ENCODE peak calls at places on chromosomes 16 and 17, in six cellular contexts. T is adrenal gland; X is uterus; L is CD4-positive, CD25-positive, alpha-beta regulatory T cell; W is sigmoid colon; E is breast epithelium. K is an unnamed sample. For H3K36me3 and H3K9me3, the result is how much of the 10 kb centered on the place peaks cover.

GRCh38 chr16:52963471-52963870 is 89.2 kb downstream of the CHD9NB start:
- DNase-seq in E (no peak), L (no peak), T (no peak), W (no peak), X (no peak), K (no peak)

GRCh38 chr17:19382581-19383444 is 4.2 kb downstream of the MFAP4 start:
- DNase-seq in E (no peak), X (peak), L (no peak), T (no peak), W (peak), K (no peak)

GRCh38 chr16:18983565-18984424 is at the start of gene TMC7:
- DNase-seq in T (peak), L (no peak), E (peak), W (peak), X (peak), K (peak)

GRCh38 chr17:77189148-77189547 is 48.4 kb downstream of the SEC14L1 start:
- DNase-seq in T (no peak), X (no peak), E (no peak), W (no peak), L (no peak), K (no peak)

GRCh38 chr16:56995136-56995805 is 5.9 kb downstream of the NLRC5 start:
- DNase-seq in T (no peak), E (no peak), X (no peak), L (no peak), W (peak), K (no peak)

GRCh38 chr17:65787503-65787902 is 226.1 kb upstream of the AXIN2 start:
- DNase-seq in X (no peak), E (no peak), T (no peak), L (no peak), W (no peak), K (no peak)

GRCh38 chr16:19463468-19464315 is 46.0 kb downstream of the TMC5 start:
- DNase-seq in X (no peak), T (no peak), E (no peak), L (no peak), W (no peak), K (no peak)

GRCh38 chr16:8931864-8932263 is 31.8 kb downstream of the USP7 start:
- DNase-seq in T (peak), L (peak), E (no peak), X (peak), W (no peak), K (peak)

GRCh38 chr16:166375-167116 is 768 bp downstream of the HBM start:
- DNase-seq in W (no peak), E (no peak), L (no peak), X (no peak), T (no peak), K (no peak)

GRCh38 chr16:84585886-84586285 is 32.0 kb downstream of the COTL1 start:
- DNase-seq in L (no peak), E (no peak), T (no peak), X (no peak), W (no peak), K (no peak)

GRCh38 chr17:62802531-62803205 is 5.4 kb downstream of the MARCHF10 start:
- DNase-seq in W (no peak), L (no peak), T (no peak), E (no peak), X (no peak), K (no peak)

DNA sequence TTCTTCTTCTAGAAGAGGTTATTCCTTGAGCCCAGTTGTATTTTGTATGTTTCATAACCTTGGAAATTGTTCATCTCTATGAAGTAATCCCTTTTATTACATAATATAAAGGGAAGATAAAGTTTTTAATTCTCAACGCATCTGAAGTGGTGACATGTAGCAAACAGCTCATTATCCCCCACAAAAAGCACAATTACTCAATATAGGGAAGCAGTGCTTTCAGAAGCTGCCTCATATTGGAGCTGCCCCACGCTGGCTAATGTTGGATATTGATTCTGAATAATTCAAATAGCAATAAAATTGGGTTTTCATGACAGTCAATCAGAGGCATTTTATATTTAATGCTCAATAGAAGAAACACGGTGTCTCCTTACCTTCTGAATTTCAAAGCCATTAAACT is 604.3 kb upstream of the RBFOX1 start:
- DNase-seq in T (no peak), L (no peak), X (no peak), W (no peak), E (no peak), K (no peak)
- H3K36me3 ChIP-seq in T (under half), L (under half), X (under half), W (under half), E (under half), K (under half)

GRCh38 chr17:21149626-21150025 is 22.9 kb downstream of the DHRS7B start:
- DNase-seq in T (no peak), E (no peak), L (no peak), X (no peak), W (no peak), K (no peak)

GRCh38 chr17:21146362-21147021 is 19.7 kb downstream of the DHRS7B start:
- DNase-seq in X (no peak), T (no peak), W (no peak), E (no peak), L (no peak), K (no peak)

GRCh38 chr17:21140911-21141310 is 14.1 kb downstream of the DHRS7B start:
- DNase-seq in X (no peak), E (no peak), T (no peak), L (no peak), W (no peak), K (no peak)

DNA sequence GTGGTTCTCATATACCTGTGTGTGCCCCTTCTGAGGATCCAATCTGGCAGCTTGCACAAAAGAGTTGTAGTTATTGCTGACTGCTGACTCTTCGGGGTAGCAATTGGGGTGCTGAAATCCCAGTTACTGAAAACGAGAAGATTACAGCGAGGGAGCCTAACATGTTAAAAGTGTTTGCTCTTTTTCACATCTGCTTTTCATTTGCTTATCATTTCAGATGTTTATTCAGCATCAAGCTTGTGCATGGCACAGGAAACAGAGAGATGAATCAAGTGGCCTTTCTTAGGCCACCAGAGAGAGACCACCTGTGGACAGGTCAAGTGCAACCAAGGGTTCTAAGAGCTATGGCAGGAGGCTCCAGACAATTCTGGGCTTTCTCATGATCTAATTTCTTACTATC is 16.9 kb downstream of the DHRS7B start:
- DNase-seq in T (no peak), X (no peak), L (no peak), W (no peak), E (no peak), K (no peak)
- H3K9me3 ChIP-seq in T (under half), X (under half), L (under half), W (under half), E (under half), K (under half)

GRCh38 chr16:81462683-81463082 is 18.1 kb downstream of the CMIP start:
- DNase-seq in L (no peak), X (no peak), T (peak), E (no peak), W (no peak), K (no peak)

GRCh38 chr16:81465375-81465943 is 20.9 kb downstream of the CMIP start:
- DNase-seq in T (peak), E (no peak), X (no peak), L (no peak), W (no peak), K (no peak)

GRCh38 chr16:81461756-81462155 is 17.1 kb downstream of the CMIP start:
- DNase-seq in E (no peak), W (no peak), T (peak), L (no peak), X (no peak), K (no peak)

GRCh38 chr16:81464279-81464678 is 19.7 kb downstream of the CMIP start:
- DNase-seq in T (no peak), X (no peak), L (no peak), E (no peak), W (no peak), K (no peak)

GRCh38 chr16:81463296-81463890 is 18.8 kb downstream of the CMIP start:
- DNase-seq in W (no peak), L (no peak), X (no peak), T (no peak), E (no peak), K (peak)
- H3K36me3 ChIP-seq in W (under half), L (under half), X (under half), T (under half), E (under half), K (under half)

GRCh38 chr17:5184284-5184683 is 7.4 kb downstream of the ZNF594 start:
- DNase-seq in X (no peak), L (no peak), T (no peak), E (no peak), W (no peak), K (no peak)
- H3K9me3 ChIP-seq in X (half or more), L (half or more), T (half or more), E (half or more), W (half or more), K (under half)

GRCh38 chr16:7115898-7116297 is 216.7 kb upstream of the RBFOX1 start:
- DNase-seq in W (no peak), X (no peak), E (no peak), T (no peak), L (no peak), K (no peak)
- H3K36me3 ChIP-seq in W (under half), X (under half), E (under half), T (under half), L (under half), K (under half)

DNA sequence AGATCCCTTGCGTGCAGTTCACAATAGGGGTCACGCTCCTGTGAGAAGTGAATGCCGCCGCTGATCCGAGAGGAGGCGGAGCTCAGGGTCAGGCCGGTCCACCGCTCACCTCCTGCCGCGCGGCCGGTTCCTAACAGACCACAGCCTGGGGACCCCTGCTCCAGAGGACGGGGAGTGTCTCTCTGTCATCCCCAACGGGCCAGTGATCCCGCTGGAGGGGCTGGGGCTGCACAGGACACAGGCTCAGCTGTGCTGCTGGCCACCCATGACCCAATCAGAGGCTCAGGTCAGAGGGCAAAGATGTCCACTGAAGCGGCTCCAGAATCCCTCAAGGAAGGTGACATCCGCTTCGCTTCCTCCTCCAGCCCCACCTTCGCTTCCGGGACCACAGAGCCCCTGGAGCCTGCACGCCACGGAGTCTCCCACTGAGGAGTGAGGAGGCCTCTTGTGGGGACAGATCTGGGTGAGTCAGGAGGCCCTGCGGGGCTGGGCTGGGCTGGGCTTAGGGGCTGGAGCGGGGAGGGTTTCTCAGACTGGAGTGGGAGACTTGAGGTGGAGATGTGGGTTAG is 115.4 kb downstream of the METRNL start:
- DNase-seq in L (no peak), E (peak), T (no peak), W (peak), X (peak), K (no peak)
- H3K9me3 ChIP-seq in L (under half), E (under half), T (under half), W (under half), X (under half), K (under half)

DNA sequence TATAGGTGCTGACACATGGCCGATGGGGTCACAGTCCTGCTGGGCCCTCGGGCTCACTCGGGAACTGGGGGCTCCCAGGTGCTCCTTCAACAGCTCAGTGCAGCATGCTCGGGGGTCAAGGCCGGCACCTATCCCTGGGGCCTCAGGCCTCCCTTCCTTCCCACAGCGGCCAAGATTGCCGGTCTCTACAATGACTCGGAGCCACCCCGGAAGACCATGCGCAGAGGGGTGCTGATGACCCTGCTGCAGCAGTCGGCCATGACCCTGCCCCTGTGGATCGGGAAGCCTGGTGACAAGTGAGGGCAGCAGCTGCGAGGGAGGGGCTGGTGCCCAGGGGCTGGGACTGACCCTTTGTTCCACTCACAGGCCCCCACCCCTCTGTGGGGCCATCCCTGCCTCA is 6.9 kb downstream of the SULT1A2 start:
- DNase-seq in T (no peak), L (no peak), W (no peak), E (no peak), X (no peak), K (no peak)
- H3K36me3 ChIP-seq in T (under half), L (half or more), W (under half), E (under half), X (under half), K (under half)

DNA sequence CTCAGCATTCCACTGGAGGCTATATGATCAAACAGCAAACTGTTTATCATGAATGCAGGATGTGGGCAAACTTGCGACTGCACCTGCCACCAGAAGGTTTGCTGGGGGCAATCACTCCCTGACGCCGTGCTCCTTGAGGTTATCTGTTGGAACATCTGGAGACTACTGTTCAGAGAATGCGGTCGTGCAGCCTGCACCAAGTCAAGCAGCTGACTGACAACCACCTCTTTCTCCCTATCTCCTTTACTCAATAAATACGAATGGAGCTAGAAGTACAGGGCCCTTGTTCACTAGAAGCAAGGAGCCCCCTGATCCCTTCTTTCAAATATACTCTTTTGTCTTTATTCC is 2101.2 kb downstream of the TP53TG3F start:
- DNase-seq in L (no peak), E (no peak), W (no peak), X (no peak), T (no peak), K (no peak)
- H3K9me3 ChIP-seq in L (under half), E (under half), W (under half), X (under half), T (under half), K (under half)

GRCh38 chr17:82231562-82232321 is 2.9 kb downstream of the SLC16A3 start:
- DNase-seq in T (peak), W (peak), E (peak), L (no peak), X (peak), K (no peak)

GRCh38 chr17:82232322-82232785 is 3.5 kb downstream of the SLC16A3 start:
- DNase-seq in W (peak), E (no peak), L (no peak), X (peak), T (no peak), K (no peak)

GRCh38 chr17:82230627-82231311 is 1.9 kb downstream of the SLC16A3 start:
- DNase-seq in W (peak), L (no peak), T (peak), E (peak), X (peak), K (peak)

GRCh38 chr17:82229686-82230626 is 1.1 kb downstream of the SLC16A3 start:
- DNase-seq in T (no peak), E (no peak), X (no peak), W (peak), L (no peak), K (no peak)

DNA sequence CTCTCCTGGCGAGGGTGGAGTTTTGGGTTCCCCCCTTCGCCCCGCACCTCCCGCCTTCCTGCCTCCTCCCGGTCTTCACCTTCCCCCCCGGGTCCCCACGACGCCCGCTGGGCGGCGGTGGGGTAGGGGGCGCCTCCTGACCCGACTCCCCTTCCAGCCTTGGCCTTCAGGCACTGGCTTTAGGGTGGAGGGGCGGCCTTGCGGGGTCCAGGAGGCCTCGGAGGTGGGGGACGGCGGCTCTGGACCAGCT is 2.4 kb downstream of the SLC16A3 start:
- DNase-seq in W (no peak), X (no peak), L (no peak), E (no peak), T (no peak), K (no peak)
- H3K36me3 ChIP-seq in W (under half), X (under half), L (under half), E (under half), T (under half), K (under half)